ENCODE peak calls at places on chromosomes 16 and 17, in seven cellular contexts. One of them, this sample, is unnamed.
A peak's percentile ranks its signal among the peaks of the same experiment; 100 is the strongest.

GRCh38 chr17:37147301-37147812 is 198.6 kb downstream of the AATF start:
- DNase-seq in hepatocyte: peak; percentile 21
- DNase-seq in body of pancreas: no peak
- DNase-seq in aorta: no peak
- DNase-seq in left lung: no peak
- DNase-seq in IMR-90: peak; percentile 33
- DNase-seq in pancreas: no peak
- DNase-seq in this sample: no peak

GRCh38 chr16:88770459-88771293 is 14.3 kb downstream of the PIEZO1 start:
- DNase-seq in hepatocyte: peak; percentile 91
- DNase-seq in body of pancreas: peak; percentile 70
- DNase-seq in aorta: no peak
- DNase-seq in left lung: peak; percentile 79
- DNase-seq in IMR-90: peak; percentile 87
- DNase-seq in pancreas: peak; percentile 80
- DNase-seq in this sample: peak; percentile 92

GRCh38 chr17:51422634-51423033 is 162.3 kb downstream of the UTP18 start:
- DNase-seq in hepatocyte: no peak
- DNase-seq in body of pancreas: no peak
- DNase-seq in aorta: no peak
- DNase-seq in left lung: no peak
- DNase-seq in IMR-90: no peak
- DNase-seq in pancreas: no peak
- DNase-seq in this sample: peak; percentile 46

GRCh38 chr17:28861393-28862203 is 6.8 kb downstream of the ERAL1 start:
- DNase-seq in hepatocyte: no peak
- DNase-seq in body of pancreas: no peak
- DNase-seq in aorta: no peak
- DNase-seq in left lung: no peak
- DNase-seq in IMR-90: no peak
- DNase-seq in pancreas: no peak
- DNase-seq in this sample: peak; percentile 9

GRCh38 chr17:58402679-58403078 is 14.7 kb downstream of the RNF43 start:
- DNase-seq in hepatocyte: no peak
- DNase-seq in body of pancreas: no peak
- DNase-seq in aorta: no peak
- DNase-seq in left lung: no peak
- DNase-seq in IMR-90: no peak
- DNase-seq in pancreas: no peak
- DNase-seq in this sample: no peak

GRCh38 chr17:20009052-20009301 is 182 bp upstream of the SPECC1 start:
- DNase-seq in hepatocyte: no peak
- DNase-seq in body of pancreas: no peak
- DNase-seq in aorta: no peak
- DNase-seq in left lung: no peak
- DNase-seq in IMR-90: no peak
- DNase-seq in pancreas: no peak
- DNase-seq in this sample: no peak

GRCh38 chr16:68197250-68197649 is 38.7 kb downstream of the ESRP2 start:
- DNase-seq in hepatocyte: no peak
- DNase-seq in body of pancreas: no peak
- DNase-seq in aorta: no peak
- DNase-seq in left lung: no peak
- DNase-seq in IMR-90: peak; percentile 40
- DNase-seq in pancreas: no peak
- DNase-seq in this sample: no peak

GRCh38 chr16:51540259-51540658 is 389.2 kb upstream of the SALL1 start:
- DNase-seq in hepatocyte: no peak
- DNase-seq in body of pancreas: no peak
- DNase-seq in aorta: no peak
- DNase-seq in left lung: no peak
- DNase-seq in IMR-90: peak; percentile 29
- DNase-seq in pancreas: no peak
- DNase-seq in this sample: no peak

GRCh38 chr16:13835357-13835756 is 84.6 kb upstream of the ERCC4 start:
- DNase-seq in hepatocyte: no peak
- DNase-seq in body of pancreas: no peak
- DNase-seq in aorta: no peak
- DNase-seq in left lung: no peak
- DNase-seq in IMR-90: no peak
- DNase-seq in pancreas: no peak
- DNase-seq in this sample: no peak

GRCh38 chr16:35252356-35252936 is 1793.0 kb downstream of the TP53TG3F start:
- DNase-seq in hepatocyte: no peak
- DNase-seq in body of pancreas: no peak
- DNase-seq in aorta: no peak
- DNase-seq in left lung: no peak
- DNase-seq in IMR-90: peak; percentile 1
- DNase-seq in pancreas: no peak
- DNase-seq in this sample: no peak

DNA sequence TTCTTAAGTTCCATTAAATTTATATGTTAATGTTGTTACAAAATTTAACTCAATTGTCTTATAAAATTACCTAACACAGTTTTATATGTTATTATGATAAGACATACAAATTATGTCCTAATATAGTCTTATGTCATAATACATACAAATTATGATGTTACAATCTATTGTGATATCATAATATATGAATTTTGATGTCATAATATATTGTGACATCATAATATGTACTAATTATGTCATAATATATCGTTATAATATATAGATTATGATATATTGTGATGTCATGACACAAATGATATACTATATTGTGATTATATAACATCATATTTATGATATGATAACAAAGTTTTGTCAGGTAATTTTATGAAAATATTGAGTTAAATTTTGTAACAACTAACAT is 1789.6 kb downstream of the TP53TG3F start:
- DNase-seq in hepatocyte: no peak
- DNase-seq in body of pancreas: no peak
- DNase-seq in aorta: no peak
- DNase-seq in left lung: no peak
- DNase-seq in IMR-90: no peak
- DNase-seq in pancreas: no peak
- DNase-seq in this sample: no peak
- H3K9me3 ChIP-seq in hepatocyte: no peaks in the 10 kb centered on the region
- H3K9me3 ChIP-seq in body of pancreas: no peaks in the 10 kb centered on the region
- H3K9me3 ChIP-seq in aorta: peaks cover 2% of the 10 kb centered on the region
- H3K9me3 ChIP-seq in left lung: peaks cover 24% of the 10 kb centered on the region
- H3K9me3 ChIP-seq in IMR-90: peaks cover 19% of the 10 kb centered on the region
- H3K9me3 ChIP-seq in pancreas: no peaks in the 10 kb centered on the region
- H3K9me3 ChIP-seq in this sample: no peaks in the 10 kb centered on the region

GRCh38 chr16:30780021-30780420 is 7.0 kb downstream of the ZNF629 start:
- DNase-seq in hepatocyte: no peak
- DNase-seq in body of pancreas: no peak
- DNase-seq in aorta: no peak
- DNase-seq in left lung: no peak
- DNase-seq in IMR-90: no peak
- DNase-seq in pancreas: no peak
- DNase-seq in this sample: no peak
- H3K36me3 ChIP-seq in hepatocyte: no peaks in the 10 kb centered on the region
- H3K36me3 ChIP-seq in body of pancreas: no peaks in the 10 kb centered on the region
- H3K36me3 ChIP-seq in aorta: no peaks in the 10 kb centered on the region
- H3K36me3 ChIP-seq in left lung: no peaks in the 10 kb centered on the region
- H3K36me3 ChIP-seq in IMR-90: peaks cover 38% of the 10 kb centered on the region
- H3K36me3 ChIP-seq in pancreas: peaks cover 14% of the 10 kb centered on the region
- H3K36me3 ChIP-seq in this sample: peaks cover 37% of the 10 kb centered on the region

DNA sequence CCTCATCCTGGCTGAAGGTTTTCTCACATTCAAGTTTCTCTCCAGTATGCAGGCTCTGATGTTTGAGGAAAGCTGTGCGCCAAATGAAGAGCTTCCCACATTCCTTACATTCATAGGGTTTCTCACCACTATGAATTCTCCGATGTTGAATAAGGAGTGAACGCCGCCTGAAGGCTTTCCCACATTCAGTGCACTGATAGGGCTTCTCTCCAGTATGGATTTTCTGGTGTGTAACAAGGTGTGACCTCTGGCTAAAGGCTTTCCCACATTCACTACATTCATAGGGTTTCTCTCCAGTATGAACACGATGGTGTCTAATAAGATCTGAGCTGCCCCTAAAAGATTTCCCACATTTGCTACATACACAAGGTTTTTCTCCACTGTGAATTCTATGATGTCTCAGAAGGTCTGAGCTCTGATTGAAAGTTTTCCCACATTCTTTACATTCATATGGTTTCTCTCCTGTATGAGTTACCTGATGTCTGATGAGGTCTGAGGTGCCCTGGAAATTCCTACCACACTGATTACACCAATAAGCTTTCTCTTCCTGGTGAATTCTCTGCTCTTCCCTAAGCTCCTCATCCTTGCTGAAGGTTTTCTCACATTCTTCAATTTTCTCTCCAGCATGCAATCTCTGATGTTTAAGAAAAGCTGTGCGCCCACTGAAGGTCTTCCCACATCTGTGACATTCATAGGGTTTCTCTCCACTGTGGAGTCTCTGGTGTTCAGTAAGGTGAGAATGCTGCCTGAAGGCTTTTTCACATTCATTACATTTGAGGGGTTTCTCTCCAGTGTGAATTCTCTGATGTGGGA is 8.9 kb downstream of the ZNF594 start:
- DNase-seq in hepatocyte: no peak
- DNase-seq in body of pancreas: no peak
- DNase-seq in aorta: no peak
- DNase-seq in left lung: no peak
- DNase-seq in IMR-90: no peak
- DNase-seq in pancreas: no peak
- DNase-seq in this sample: no peak
- H3K9me3 ChIP-seq in hepatocyte: peaks cover 74% of the 10 kb centered on the region
- H3K9me3 ChIP-seq in body of pancreas: peaks cover 9% of the 10 kb centered on the region
- H3K9me3 ChIP-seq in aorta: peaks cover 36% of the 10 kb centered on the region
- H3K9me3 ChIP-seq in left lung: peaks cover 100% of the 10 kb centered on the region
- H3K9me3 ChIP-seq in IMR-90: peaks cover 76% of the 10 kb centered on the region
- H3K9me3 ChIP-seq in pancreas: no peaks in the 10 kb centered on the region
- H3K9me3 ChIP-seq in this sample: peaks cover 78% of the 10 kb centered on the region

GRCh38 chr17:31649302-31649701 is 209.7 kb downstream of the COPRS start:
- DNase-seq in hepatocyte: no peak
- DNase-seq in body of pancreas: no peak
- DNase-seq in aorta: no peak
- DNase-seq in left lung: no peak
- DNase-seq in IMR-90: no peak
- DNase-seq in pancreas: no peak
- DNase-seq in this sample: no peak
- H3K36me3 ChIP-seq in hepatocyte: no peaks in the 10 kb centered on the region
- H3K36me3 ChIP-seq in body of pancreas: no peaks in the 10 kb centered on the region
- H3K36me3 ChIP-seq in aorta: no peaks in the 10 kb centered on the region
- H3K36me3 ChIP-seq in left lung: no peaks in the 10 kb centered on the region
- H3K36me3 ChIP-seq in IMR-90: no peaks in the 10 kb centered on the region
- H3K36me3 ChIP-seq in pancreas: no peaks in the 10 kb centered on the region
- H3K36me3 ChIP-seq in this sample: no peaks in the 10 kb centered on the region

DNA sequence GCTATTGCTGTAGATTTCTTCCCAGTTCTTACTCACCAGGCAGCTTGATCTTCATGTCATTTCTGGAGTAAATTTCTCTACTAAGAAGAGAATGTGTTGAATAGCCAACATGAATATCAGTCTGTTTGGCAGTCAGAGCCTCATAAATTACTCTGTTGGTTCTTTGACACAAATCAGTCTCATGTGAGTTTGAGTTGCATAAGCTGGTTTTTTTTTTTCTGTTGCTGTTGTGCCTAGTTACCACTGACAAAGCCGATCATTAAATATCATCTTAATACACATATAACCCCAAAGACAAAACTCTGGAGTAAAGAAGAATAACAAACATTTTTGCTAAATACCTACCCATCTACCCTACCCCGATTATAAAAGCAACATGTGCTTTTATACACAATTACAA is 240.5 kb upstream of the KCNJ16 start:
- DNase-seq in hepatocyte: no peak
- DNase-seq in body of pancreas: no peak
- DNase-seq in aorta: no peak
- DNase-seq in left lung: no peak
- DNase-seq in IMR-90: no peak
- DNase-seq in pancreas: no peak
- DNase-seq in this sample: no peak
- H3K9me3 ChIP-seq in hepatocyte: no peaks in the 10 kb centered on the region
- H3K9me3 ChIP-seq in body of pancreas: no peaks in the 10 kb centered on the region
- H3K9me3 ChIP-seq in aorta: no peaks in the 10 kb centered on the region
- H3K9me3 ChIP-seq in left lung: peaks cover 11% of the 10 kb centered on the region
- H3K9me3 ChIP-seq in IMR-90: peaks cover 4% of the 10 kb centered on the region
- H3K9me3 ChIP-seq in pancreas: no peaks in the 10 kb centered on the region
- H3K9me3 ChIP-seq in this sample: peaks cover 6% of the 10 kb centered on the region

GRCh38 chr17:46184696-46185095 is 8.5 kb downstream of the KANSL1 start:
- DNase-seq in hepatocyte: no peak
- DNase-seq in body of pancreas: no peak
- DNase-seq in aorta: no peak
- DNase-seq in left lung: no peak
- DNase-seq in IMR-90: no peak
- DNase-seq in pancreas: no peak
- DNase-seq in this sample: no peak
- H3K36me3 ChIP-seq in hepatocyte: no peaks in the 10 kb centered on the region
- H3K36me3 ChIP-seq in body of pancreas: no peaks in the 10 kb centered on the region
- H3K36me3 ChIP-seq in aorta: no peaks in the 10 kb centered on the region
- H3K36me3 ChIP-seq in left lung: no peaks in the 10 kb centered on the region
- H3K36me3 ChIP-seq in IMR-90: no peaks in the 10 kb centered on the region
- H3K36me3 ChIP-seq in pancreas: no peaks in the 10 kb centered on the region
- H3K36me3 ChIP-seq in this sample: peaks cover 12% of the 10 kb centered on the region

DNA sequence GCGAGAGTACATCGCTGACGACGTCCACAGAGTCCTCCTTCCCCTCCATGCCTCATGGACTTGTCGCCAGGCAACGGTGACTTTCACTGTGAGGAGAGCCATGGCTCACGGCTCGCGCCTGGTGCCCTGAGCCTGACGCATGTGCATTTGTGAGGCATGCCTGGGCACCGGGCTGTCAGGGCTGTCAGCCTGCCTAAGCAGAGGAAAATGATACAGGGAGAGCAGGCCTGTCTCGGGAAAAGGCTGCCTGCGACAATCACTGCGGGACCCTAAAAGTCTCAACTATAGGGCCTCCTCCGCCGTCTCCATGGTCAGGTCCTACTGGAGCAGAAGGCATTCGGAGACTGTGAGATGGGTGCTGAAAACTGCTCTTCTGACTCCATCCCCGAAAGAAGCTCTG is 135.5 kb upstream of the WSB1 start:
- DNase-seq in hepatocyte: no peak
- DNase-seq in body of pancreas: no peak
- DNase-seq in aorta: no peak
- DNase-seq in left lung: no peak
- DNase-seq in IMR-90: no peak
- DNase-seq in pancreas: no peak
- DNase-seq in this sample: no peak
- H3K9me3 ChIP-seq in hepatocyte: no peaks in the 10 kb centered on the region
- H3K9me3 ChIP-seq in body of pancreas: no peaks in the 10 kb centered on the region
- H3K9me3 ChIP-seq in aorta: no peaks in the 10 kb centered on the region
- H3K9me3 ChIP-seq in left lung: peaks cover 7% of the 10 kb centered on the region
- H3K9me3 ChIP-seq in IMR-90: no peaks in the 10 kb centered on the region
- H3K9me3 ChIP-seq in pancreas: no peaks in the 10 kb centered on the region
- H3K9me3 ChIP-seq in this sample: no peaks in the 10 kb centered on the region

GRCh38 chr17:40020146-40020545 is 4.9 kb downstream of the CSF3 start:
- DNase-seq in hepatocyte: no peak
- DNase-seq in body of pancreas: no peak
- DNase-seq in aorta: no peak
- DNase-seq in left lung: no peak
- DNase-seq in IMR-90: no peak
- DNase-seq in pancreas: no peak
- DNase-seq in this sample: no peak
- H3K36me3 ChIP-seq in hepatocyte: no peaks in the 10 kb centered on the region
- H3K36me3 ChIP-seq in body of pancreas: no peaks in the 10 kb centered on the region
- H3K36me3 ChIP-seq in aorta: no peaks in the 10 kb centered on the region
- H3K36me3 ChIP-seq in left lung: no peaks in the 10 kb centered on the region
- H3K36me3 ChIP-seq in IMR-90: peaks cover 21% of the 10 kb centered on the region
- H3K36me3 ChIP-seq in pancreas: peaks cover 24% of the 10 kb centered on the region
- H3K36me3 ChIP-seq in this sample: peaks cover 71% of the 10 kb centered on the region

DNA sequence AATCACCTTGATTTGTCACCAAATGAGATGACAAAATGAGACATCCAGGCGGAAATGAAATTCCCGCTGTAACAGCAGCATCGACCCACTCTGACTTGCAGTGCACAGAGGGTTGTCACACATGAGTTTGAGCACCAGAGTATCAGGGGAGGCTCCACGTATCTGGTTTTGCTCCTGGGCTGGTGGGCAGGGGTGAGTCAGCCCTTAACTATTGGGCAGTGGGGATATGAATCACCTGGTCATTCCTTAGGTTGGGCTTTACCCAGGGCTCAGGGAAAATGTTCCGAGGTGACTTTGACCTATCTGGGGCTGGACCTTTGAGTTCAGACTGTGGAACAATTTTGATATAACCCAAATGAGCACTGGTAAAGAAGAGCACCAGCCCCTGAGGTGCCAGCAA is 245.1 kb upstream of the CCL2 start:
- DNase-seq in hepatocyte: no peak
- DNase-seq in body of pancreas: no peak
- DNase-seq in aorta: no peak
- DNase-seq in left lung: no peak
- DNase-seq in IMR-90: no peak
- DNase-seq in pancreas: no peak
- DNase-seq in this sample: no peak
- H3K9me3 ChIP-seq in hepatocyte: no peaks in the 10 kb centered on the region
- H3K9me3 ChIP-seq in body of pancreas: no peaks in the 10 kb centered on the region
- H3K9me3 ChIP-seq in aorta: no peaks in the 10 kb centered on the region
- H3K9me3 ChIP-seq in left lung: no peaks in the 10 kb centered on the region
- H3K9me3 ChIP-seq in IMR-90: peaks cover 6% of the 10 kb centered on the region
- H3K9me3 ChIP-seq in pancreas: no peaks in the 10 kb centered on the region
- H3K9me3 ChIP-seq in this sample: no peaks in the 10 kb centered on the region

This sample was measured in WERI-Rb-1.